ENCODE peak calls at places on chromosome 22, in nine cellular contexts. One of them, this sample, is unnamed.

GRCh38 chr22:16953206-16954059 is 54.6 kb downstream of the GAB4 start:
- DNase-seq in hypothalamus: no peak
- DNase-seq in mesenchymal stem cell: no peak
- DNase-seq in activated T-cell treated with anti-CD3 and anti-CD28 coated beads for 4 hours: no peak
- DNase-seq in skeletal muscle cell: no peak
- DNase-seq in stimulated activated CD4-positive, alpha-beta T cell treated with anti-CD3 and anti-CD28 coated beads, Interleukin-15, amount 100 ng/mL, for 24 hours: no peak
- DNase-seq in naive thymus-derived CD8-positive, alpha-beta T cell: no peak
- DNase-seq in stimulated activated CD8-positive, alpha-beta memory T cell treated with anti-CD3 and anti-CD28 coated beads, Interleukin-15, amount 100 ng/mL, for 1 hour: no peak
- DNase-seq in hippocampal formation: no peak
- DNase-seq in this sample: peak

GRCh38 chr22:45830531-45831245 is 146.3 kb downstream of the WNT7B start:
- DNase-seq in mesenchymal stem cell: peak
- DNase-seq in skeletal muscle cell: peak
- DNase-seq in stimulated activated CD8-positive, alpha-beta memory T cell treated with anti-CD3 and anti-CD28 coated beads, Interleukin-15, amount 100 ng/mL, for 1 hour: no peak
- DNase-seq in hypothalamus: no peak
- DNase-seq in naive thymus-derived CD8-positive, alpha-beta T cell: no peak
- DNase-seq in stimulated activated CD4-positive, alpha-beta T cell treated with anti-CD3 and anti-CD28 coated beads, Interleukin-15, amount 100 ng/mL, for 24 hours: no peak
- DNase-seq in activated T-cell treated with anti-CD3 and anti-CD28 coated beads for 4 hours: no peak
- DNase-seq in hippocampal formation: no peak
- DNase-seq in this sample: no peak

GRCh38 chr22:28766628-28767027 is 5.9 kb upstream of the CCDC117 start:
- DNase-seq in naive thymus-derived CD8-positive, alpha-beta T cell: no peak
- DNase-seq in hippocampal formation: no peak
- DNase-seq in stimulated activated CD8-positive, alpha-beta memory T cell treated with anti-CD3 and anti-CD28 coated beads, Interleukin-15, amount 100 ng/mL, for 1 hour: no peak
- DNase-seq in activated T-cell treated with anti-CD3 and anti-CD28 coated beads for 4 hours: no peak
- DNase-seq in skeletal muscle cell: no peak
- DNase-seq in mesenchymal stem cell: no peak
- DNase-seq in stimulated activated CD4-positive, alpha-beta T cell treated with anti-CD3 and anti-CD28 coated beads, Interleukin-15, amount 100 ng/mL, for 24 hours: no peak
- DNase-seq in hypothalamus: no peak
- DNase-seq in this sample: no peak

GRCh38 chr22:42396621-42397331 is 35.4 kb downstream of the NFAM1 start:
- DNase-seq in stimulated activated CD4-positive, alpha-beta T cell treated with anti-CD3 and anti-CD28 coated beads, Interleukin-15, amount 100 ng/mL, for 24 hours: no peak
- DNase-seq in hippocampal formation: no peak
- DNase-seq in hypothalamus: no peak
- DNase-seq in mesenchymal stem cell: no peak
- DNase-seq in naive thymus-derived CD8-positive, alpha-beta T cell: no peak
- DNase-seq in skeletal muscle cell: no peak
- DNase-seq in activated T-cell treated with anti-CD3 and anti-CD28 coated beads for 4 hours: no peak
- DNase-seq in stimulated activated CD8-positive, alpha-beta memory T cell treated with anti-CD3 and anti-CD28 coated beads, Interleukin-15, amount 100 ng/mL, for 1 hour: no peak
- DNase-seq in this sample: no peak

GRCh38 chr22:39733191-39733590 is 160.4 kb downstream of the ENTHD1 start:
- DNase-seq in hippocampal formation: no peak
- DNase-seq in stimulated activated CD4-positive, alpha-beta T cell treated with anti-CD3 and anti-CD28 coated beads, Interleukin-15, amount 100 ng/mL, for 24 hours: no peak
- DNase-seq in skeletal muscle cell: no peak
- DNase-seq in naive thymus-derived CD8-positive, alpha-beta T cell: no peak
- DNase-seq in mesenchymal stem cell: no peak
- DNase-seq in hypothalamus: no peak
- DNase-seq in stimulated activated CD8-positive, alpha-beta memory T cell treated with anti-CD3 and anti-CD28 coated beads, Interleukin-15, amount 100 ng/mL, for 1 hour: no peak
- DNase-seq in activated T-cell treated with anti-CD3 and anti-CD28 coated beads for 4 hours: no peak
- DNase-seq in this sample: no peak

GRCh38 chr22:32533265-32534068 is 58.9 kb downstream of the FBXO7 start:
- DNase-seq in stimulated activated CD8-positive, alpha-beta memory T cell treated with anti-CD3 and anti-CD28 coated beads, Interleukin-15, amount 100 ng/mL, for 1 hour: no peak
- DNase-seq in activated T-cell treated with anti-CD3 and anti-CD28 coated beads for 4 hours: no peak
- DNase-seq in skeletal muscle cell: no peak
- DNase-seq in hypothalamus: no peak
- DNase-seq in naive thymus-derived CD8-positive, alpha-beta T cell: no peak
- DNase-seq in mesenchymal stem cell: peak
- DNase-seq in hippocampal formation: no peak
- DNase-seq in stimulated activated CD4-positive, alpha-beta T cell treated with anti-CD3 and anti-CD28 coated beads, Interleukin-15, amount 100 ng/mL, for 24 hours: no peak
- DNase-seq in this sample: no peak

GRCh38 chr22:46936378-46936916 is 174.0 kb downstream of the TBC1D22A start:
- DNase-seq in hypothalamus: no peak
- DNase-seq in naive thymus-derived CD8-positive, alpha-beta T cell: no peak
- DNase-seq in mesenchymal stem cell: no peak
- DNase-seq in stimulated activated CD8-positive, alpha-beta memory T cell treated with anti-CD3 and anti-CD28 coated beads, Interleukin-15, amount 100 ng/mL, for 1 hour: no peak
- DNase-seq in skeletal muscle cell: no peak
- DNase-seq in activated T-cell treated with anti-CD3 and anti-CD28 coated beads for 4 hours: no peak
- DNase-seq in hippocampal formation: no peak
- DNase-seq in stimulated activated CD4-positive, alpha-beta T cell treated with anti-CD3 and anti-CD28 coated beads, Interleukin-15, amount 100 ng/mL, for 24 hours: no peak
- DNase-seq in this sample: peak

GRCh38 chr22:25148149-25148691 is 51.4 kb upstream of the CRYBB3 start:
- DNase-seq in skeletal muscle cell: no peak
- DNase-seq in hypothalamus: no peak
- DNase-seq in hippocampal formation: no peak
- DNase-seq in stimulated activated CD8-positive, alpha-beta memory T cell treated with anti-CD3 and anti-CD28 coated beads, Interleukin-15, amount 100 ng/mL, for 1 hour: no peak
- DNase-seq in activated T-cell treated with anti-CD3 and anti-CD28 coated beads for 4 hours: no peak
- DNase-seq in stimulated activated CD4-positive, alpha-beta T cell treated with anti-CD3 and anti-CD28 coated beads, Interleukin-15, amount 100 ng/mL, for 24 hours: no peak
- DNase-seq in naive thymus-derived CD8-positive, alpha-beta T cell: no peak
- DNase-seq in mesenchymal stem cell: no peak
- DNase-seq in this sample: no peak

GRCh38 chr22:39264344-39265116 is 19.7 kb upstream of the PDGFB start:
- DNase-seq in naive thymus-derived CD8-positive, alpha-beta T cell: no peak
- DNase-seq in hippocampal formation: no peak
- DNase-seq in hypothalamus: peak
- DNase-seq in skeletal muscle cell: no peak
- DNase-seq in stimulated activated CD4-positive, alpha-beta T cell treated with anti-CD3 and anti-CD28 coated beads, Interleukin-15, amount 100 ng/mL, for 24 hours: no peak
- DNase-seq in activated T-cell treated with anti-CD3 and anti-CD28 coated beads for 4 hours: no peak
- DNase-seq in stimulated activated CD8-positive, alpha-beta memory T cell treated with anti-CD3 and anti-CD28 coated beads, Interleukin-15, amount 100 ng/mL, for 1 hour: no peak
- DNase-seq in mesenchymal stem cell: no peak
- DNase-seq in this sample: peak

GRCh38 chr22:23883658-23884057 is 10.5 kb upstream of the MIF start:
- DNase-seq in stimulated activated CD8-positive, alpha-beta memory T cell treated with anti-CD3 and anti-CD28 coated beads, Interleukin-15, amount 100 ng/mL, for 1 hour: no peak
- DNase-seq in activated T-cell treated with anti-CD3 and anti-CD28 coated beads for 4 hours: no peak
- DNase-seq in naive thymus-derived CD8-positive, alpha-beta T cell: no peak
- DNase-seq in stimulated activated CD4-positive, alpha-beta T cell treated with anti-CD3 and anti-CD28 coated beads, Interleukin-15, amount 100 ng/mL, for 24 hours: no peak
- DNase-seq in hypothalamus: no peak
- DNase-seq in mesenchymal stem cell: no peak
- DNase-seq in hippocampal formation: no peak
- DNase-seq in skeletal muscle cell: no peak
- DNase-seq in this sample: no peak

GRCh38 chr22:39545310-39546063 is 12.9 kb upstream of the RPS19BP1 start:
- DNase-seq in stimulated activated CD4-positive, alpha-beta T cell treated with anti-CD3 and anti-CD28 coated beads, Interleukin-15, amount 100 ng/mL, for 24 hours: peak
- DNase-seq in mesenchymal stem cell: peak
- DNase-seq in hypothalamus: no peak
- DNase-seq in activated T-cell treated with anti-CD3 and anti-CD28 coated beads for 4 hours: peak
- DNase-seq in naive thymus-derived CD8-positive, alpha-beta T cell: peak
- DNase-seq in skeletal muscle cell: no peak
- DNase-seq in hippocampal formation: no peak
- DNase-seq in stimulated activated CD8-positive, alpha-beta memory T cell treated with anti-CD3 and anti-CD28 coated beads, Interleukin-15, amount 100 ng/mL, for 1 hour: peak
- DNase-seq in this sample: no peak

GRCh38 chr22:41557401-41558240 is 3.2 kb upstream of the CSDC2 start:
- DNase-seq in skeletal muscle cell: peak
- DNase-seq in mesenchymal stem cell: peak
- DNase-seq in activated T-cell treated with anti-CD3 and anti-CD28 coated beads for 4 hours: no peak
- DNase-seq in naive thymus-derived CD8-positive, alpha-beta T cell: no peak
- DNase-seq in hypothalamus: peak
- DNase-seq in stimulated activated CD4-positive, alpha-beta T cell treated with anti-CD3 and anti-CD28 coated beads, Interleukin-15, amount 100 ng/mL, for 24 hours: peak
- DNase-seq in stimulated activated CD8-positive, alpha-beta memory T cell treated with anti-CD3 and anti-CD28 coated beads, Interleukin-15, amount 100 ng/mL, for 1 hour: no peak
- DNase-seq in hippocampal formation: peak
- DNase-seq in this sample: no peak

GRCh38 chr22:30115705-30116104 is 35.4 kb downstream of the HORMAD2 start:
- DNase-seq in naive thymus-derived CD8-positive, alpha-beta T cell: no peak
- DNase-seq in stimulated activated CD8-positive, alpha-beta memory T cell treated with anti-CD3 and anti-CD28 coated beads, Interleukin-15, amount 100 ng/mL, for 1 hour: no peak
- DNase-seq in skeletal muscle cell: no peak
- DNase-seq in activated T-cell treated with anti-CD3 and anti-CD28 coated beads for 4 hours: no peak
- DNase-seq in stimulated activated CD4-positive, alpha-beta T cell treated with anti-CD3 and anti-CD28 coated beads, Interleukin-15, amount 100 ng/mL, for 24 hours: no peak
- DNase-seq in mesenchymal stem cell: no peak
- DNase-seq in hippocampal formation: no peak
- DNase-seq in hypothalamus: no peak
- DNase-seq in this sample: no peak

GRCh38 chr22:35102663-35103062 is 36.7 kb downstream of the ISX start:
- DNase-seq in activated T-cell treated with anti-CD3 and anti-CD28 coated beads for 4 hours: no peak
- DNase-seq in skeletal muscle cell: no peak
- DNase-seq in stimulated activated CD4-positive, alpha-beta T cell treated with anti-CD3 and anti-CD28 coated beads, Interleukin-15, amount 100 ng/mL, for 24 hours: no peak
- DNase-seq in hippocampal formation: no peak
- DNase-seq in naive thymus-derived CD8-positive, alpha-beta T cell: no peak
- DNase-seq in stimulated activated CD8-positive, alpha-beta memory T cell treated with anti-CD3 and anti-CD28 coated beads, Interleukin-15, amount 100 ng/mL, for 1 hour: no peak
- DNase-seq in hypothalamus: no peak
- DNase-seq in mesenchymal stem cell: no peak
- DNase-seq in this sample: no peak

GRCh38 chr22:35972559-35972958 is 56.1 kb downstream of the RBFOX2 start:
- DNase-seq in hypothalamus: no peak
- DNase-seq in stimulated activated CD8-positive, alpha-beta memory T cell treated with anti-CD3 and anti-CD28 coated beads, Interleukin-15, amount 100 ng/mL, for 1 hour: no peak
- DNase-seq in naive thymus-derived CD8-positive, alpha-beta T cell: no peak
- DNase-seq in activated T-cell treated with anti-CD3 and anti-CD28 coated beads for 4 hours: no peak
- DNase-seq in hippocampal formation: no peak
- DNase-seq in mesenchymal stem cell: peak
- DNase-seq in skeletal muscle cell: no peak
- DNase-seq in stimulated activated CD4-positive, alpha-beta T cell treated with anti-CD3 and anti-CD28 coated beads, Interleukin-15, amount 100 ng/mL, for 24 hours: no peak
- DNase-seq in this sample: no peak

GRCh38 chr22:35554297-35554845 is 13.7 kb downstream of the RASD2 start:
- DNase-seq in stimulated activated CD8-positive, alpha-beta memory T cell treated with anti-CD3 and anti-CD28 coated beads, Interleukin-15, amount 100 ng/mL, for 1 hour: no peak
- DNase-seq in naive thymus-derived CD8-positive, alpha-beta T cell: no peak
- DNase-seq in hypothalamus: no peak
- DNase-seq in mesenchymal stem cell: no peak
- DNase-seq in hippocampal formation: no peak
- DNase-seq in skeletal muscle cell: no peak
- DNase-seq in activated T-cell treated with anti-CD3 and anti-CD28 coated beads for 4 hours: no peak
- DNase-seq in stimulated activated CD4-positive, alpha-beta T cell treated with anti-CD3 and anti-CD28 coated beads, Interleukin-15, amount 100 ng/mL, for 24 hours: no peak
- DNase-seq in this sample: no peak

This sample was measured in lower leg skin.